ENCODE peak calls at places on chromosomes 2 and 18, in five cellular contexts. Y, V, X, U and F are unnamed samples.

GRCh38 chr2:134228493-134228903 is 25.4 kb upstream of the MGAT5 start:
- DNase-seq in Y (no peak), V (no peak), X (no peak), U (no peak), F (peak)

GRCh38 chr2:69082430-69082997 is 69.5 kb downstream of the ANTXR1 start:
- DNase-seq in Y (peak), V (no peak), X (peak), U (no peak), F (peak)

GRCh38 chr18:45723921-45724320 is at the start of gene SLC14A1:
- DNase-seq in Y (no peak), V (no peak), X (no peak), U (no peak), F (no peak)

GRCh38 chr2:55843096-55843991 is 80.2 kb downstream of the EFEMP1 start:
- DNase-seq in Y (peak), V (no peak), X (peak), U (no peak), F (peak)

GRCh38 chr18:23380001-23380550 is 73.0 kb upstream of the RIOK3 start:
- DNase-seq in Y (peak), V (no peak), X (no peak), U (no peak), F (no peak)

GRCh38 chr2:224657349-224657748 is 58.8 kb downstream of the CCDC195 start:
- DNase-seq in Y (no peak), V (no peak), X (no peak), U (no peak), F (no peak)

GRCh38 chr18:22683196-22683676 is 249.9 kb upstream of the RBBP8 start:
- DNase-seq in Y (peak), V (no peak), X (no peak), U (no peak), F (peak)

GRCh38 chr2:98634406-98635092 is 26.2 kb downstream of the UNC50 start:
- DNase-seq in Y (no peak), V (peak), X (no peak), U (no peak), F (peak)

GRCh38 chr2:228722311-228722710 is 540.8 kb upstream of the SPHKAP start:
- DNase-seq in Y (no peak), V (no peak), X (no peak), U (no peak), F (no peak)

GRCh38 chr2:72183466-72183865 is 35.8 kb upstream of the CYP26B1 start:
- DNase-seq in Y (no peak), V (no peak), X (no peak), U (no peak), F (no peak)

GRCh38 chr2:58182527-58182926 is 58.6 kb downstream of the FANCL start:
- DNase-seq in Y (peak), V (no peak), X (no peak), U (no peak), F (no peak)

GRCh38 chr18:46320297-46320696 is 216.1 kb downstream of the HAUS1 start:
- DNase-seq in Y (no peak), V (no peak), X (no peak), U (no peak), F (no peak)

GRCh38 chr18:1002653-1003178 is 98.0 kb downstream of the ADCYAP1 start:
- DNase-seq in Y (peak), V (no peak), X (no peak), U (no peak), F (no peak)

GRCh38 chr2:43676322-43677050 is at the start of gene C1GALT1C1L:
- DNase-seq in Y (peak), V (no peak), X (peak), U (peak), F (peak)

GRCh38 chr2:86790134-86790827 is 432 bp downstream of the CD8A start:
- DNase-seq in Y (no peak), V (peak), X (no peak), U (peak), F (no peak)

GRCh38 chr18:67043276-67043675 is 439.4 kb upstream of the CDH19 start:
- DNase-seq in Y (no peak), V (no peak), X (no peak), U (no peak), F (no peak)